ENCODE peak calls at places on chromosomes 3 and 15, in seven cellular contexts. A, O, L, P, C, J and U are unnamed samples.

GRCh38 chr3:177037241-177037640 is 160.0 kb downstream of the TBL1XR1 start:
- DNase-seq in A (no peak), L (no peak), J (no peak), P (no peak), C (no peak), O (no peak), U (no peak)

GRCh38 chr3:69649120-69649519 is 90.1 kb upstream of the MITF start:
- DNase-seq in P (no peak), L (peak), C (no peak), J (no peak), A (no peak), O (no peak), U (no peak)

GRCh38 chr15:26572606-26573350 is 200.1 kb downstream of the GABRB3 start:
- DNase-seq in P (no peak), O (no peak), C (no peak), J (no peak), A (no peak), L (no peak), U (no peak)

GRCh38 chr15:79736435-79737000 is 160.3 kb downstream of the MTHFS start:
- DNase-seq in O (no peak), L (no peak), A (no peak), J (no peak), P (no peak), C (no peak), U (no peak)

GRCh38 chr3:10988003-10988402 is 4.5 kb upstream of the SLC6A1 start:
- DNase-seq in C (no peak), P (no peak), J (no peak), A (no peak), O (no peak), L (no peak), U (no peak)

GRCh38 chr15:55237219-55238130 is 40.7 kb upstream of the RSL24D1 start:
- DNase-seq in J (no peak), A (no peak), C (no peak), O (no peak), P (no peak), L (no peak), U (no peak)

GRCh38 chr3:66236281-66236680 is 15.5 kb downstream of the SLC25A26 start:
- DNase-seq in L (no peak), O (peak), J (no peak), A (no peak), C (no peak), P (no peak), U (no peak)

GRCh38 chr3:126468028-126468891 is 7.4 kb downstream of the ZXDC start:
- DNase-seq in P (no peak), A (peak), C (no peak), L (no peak), O (no peak), J (no peak), U (no peak)

GRCh38 chr3:106261915-106262683 is 393.3 kb upstream of the CBLB start:
- DNase-seq in P (peak), L (peak), J (peak), A (no peak), O (no peak), C (no peak), U (peak)

GRCh38 chr15:37053070-37053653 is 47.2 kb downstream of the MEIS2 start:
- DNase-seq in J (no peak), C (no peak), L (no peak), O (no peak), P (no peak), A (no peak), U (no peak)

GRCh38 chr3:138950006-138950644 is 3.1 kb downstream of the FOXL2NB start:
- DNase-seq in C (no peak), L (peak), A (no peak), P (no peak), J (no peak), O (peak), U (no peak)

GRCh38 chr15:63462053-63462452 is 42.3 kb upstream of the USP3 start:
- DNase-seq in A (no peak), L (no peak), J (no peak), P (no peak), O (no peak), C (no peak), U (no peak)

GRCh38 chr3:175193815-175194518 is 334.8 kb downstream of the NAALADL2 start:
- DNase-seq in L (no peak), C (no peak), J (no peak), P (no peak), O (no peak), A (no peak), U (peak)

GRCh38 chr15:27563765-27564164 is 535.4 kb downstream of the OCA2 start:
- DNase-seq in C (no peak), L (no peak), A (no peak), P (no peak), O (no peak), J (no peak), U (no peak)

GRCh38 chr3:132726341-132726823 is 4.2 kb upstream of the NPHP3 start:
- DNase-seq in A (no peak), C (no peak), L (peak), P (no peak), J (no peak), O (peak), U (no peak)

DNA sequence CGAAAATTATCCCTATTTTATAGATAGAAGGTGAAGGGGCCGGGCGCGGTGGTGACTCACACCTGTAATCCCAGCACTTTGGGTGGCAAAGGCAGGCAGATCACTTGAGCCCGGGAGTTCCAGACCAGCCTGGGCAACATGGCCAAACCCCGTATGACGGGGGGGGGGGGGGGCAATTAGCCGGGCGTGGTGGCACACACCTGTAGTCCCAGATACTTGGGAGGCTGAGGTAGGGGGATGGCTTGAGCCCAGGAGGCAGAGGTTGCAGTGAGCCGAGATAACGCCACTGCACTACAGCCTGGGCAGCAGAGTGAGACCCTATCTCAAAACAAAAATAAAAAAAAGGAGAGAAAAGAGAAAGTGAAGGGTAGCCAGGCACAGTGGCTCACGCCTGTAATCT is 1.4 kb downstream of the AAGAB start:
- DNase-seq in C (no peak), O (no peak), L (no peak), J (no peak), P (no peak), A (no peak), U (no peak)
- H3K4me3 ChIP-seq in C (peak), O (peak), L (peak), J (peak), P (peak), A (peak), U (peak)

GRCh38 chr15:89247441-89247840 is 3.7 kb downstream of the FANCI start:
- DNase-seq in P (no peak), C (no peak), L (no peak), J (no peak), A (no peak), O (no peak), U (no peak)

GRCh38 chr15:89243046-89243690 is 611 bp upstream of the FANCI start:
- DNase-seq in C (peak), O (no peak), L (no peak), A (peak), P (no peak), J (no peak), U (no peak)

GRCh38 chr15:89244512-89244869 is 712 bp downstream of the FANCI start:
- DNase-seq in P (no peak), C (no peak), L (no peak), J (no peak), A (no peak), O (no peak), U (no peak)

GRCh38 chr15:89248584-89248983 is 4.8 kb downstream of the FANCI start:
- DNase-seq in A (no peak), J (no peak), P (no peak), O (no peak), C (no peak), L (no peak), U (no peak)

DNA sequence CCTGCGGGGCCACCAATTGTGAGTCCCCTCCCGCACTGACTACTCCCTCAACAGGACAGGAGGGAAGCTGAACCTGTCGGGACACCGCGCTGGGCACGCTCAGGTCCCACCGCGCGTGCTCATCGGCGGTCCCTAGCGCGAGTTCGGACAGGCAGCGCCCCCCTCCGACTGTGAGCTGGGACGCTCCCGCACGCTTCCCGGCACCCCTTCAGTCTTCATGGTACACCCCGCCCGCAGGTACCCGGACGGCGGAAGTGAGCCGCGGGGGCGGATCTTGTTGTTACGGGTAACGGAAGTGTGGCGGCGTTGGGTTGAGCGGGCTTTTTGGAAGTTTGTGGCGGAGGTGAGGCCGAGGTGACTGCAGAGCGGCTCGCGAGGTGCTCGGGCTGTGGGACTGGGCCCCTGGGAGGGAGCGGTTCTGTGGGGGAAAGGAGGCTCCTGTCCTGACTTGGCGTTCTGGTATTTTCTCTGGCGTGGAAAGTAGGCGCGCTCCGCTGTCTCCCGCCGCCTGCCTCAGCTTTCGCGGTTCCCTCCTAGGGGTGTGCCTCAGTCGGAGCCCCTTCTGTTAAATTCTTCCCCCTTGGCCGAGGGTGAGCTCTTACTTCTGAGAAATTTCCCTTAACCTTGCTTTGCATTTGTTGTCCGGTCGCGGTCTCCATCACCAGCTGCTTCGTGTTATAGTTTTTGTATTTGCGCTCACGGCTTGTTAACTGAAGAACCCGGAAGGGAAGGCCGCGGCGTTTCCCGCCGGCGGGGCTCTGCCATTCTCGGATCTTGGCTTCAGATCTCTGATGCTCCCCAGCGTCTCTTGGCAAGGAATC is at the start of gene FANCI:
- DNase-seq in A (peak), L (peak), C (peak), O (peak), J (peak), P (peak), U (peak)
- TF ChIP-seq CTCF in A (peak), L (peak), C (peak), O (peak), J (peak), P (peak), U (peak)

GRCh38 chr3:64563776-64564175 is 124.0 kb downstream of the ADAMTS9 start:
- DNase-seq in C (no peak), P (no peak), A (no peak), O (peak), J (no peak), L (no peak), U (no peak)
- H3K4me3 ChIP-seq in C (no peak), P (no peak), A (no peak), O (peak), J (no peak), L (no peak), U (no peak)

DNA sequence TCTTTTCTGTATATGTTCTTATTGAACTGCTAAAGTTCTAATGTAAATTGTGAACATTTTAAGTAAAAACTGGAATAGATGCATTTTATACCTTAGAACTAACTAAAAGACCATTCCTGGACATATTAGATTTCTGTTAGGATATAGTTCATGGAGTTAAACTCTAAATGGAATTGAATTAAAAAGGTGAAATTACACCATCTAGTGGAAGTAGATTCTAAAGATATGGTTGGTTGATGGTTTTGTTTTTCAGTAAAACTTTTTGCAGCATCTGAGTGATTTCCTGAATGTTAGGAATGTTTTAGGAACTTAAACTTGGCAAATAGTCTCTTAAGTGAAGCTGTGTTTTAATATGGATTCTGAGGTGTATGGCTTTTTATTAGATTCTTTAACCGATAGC is 96.8 kb downstream of the SLMAP start:
- DNase-seq in J (no peak), A (no peak), C (no peak), L (peak), P (peak), O (no peak), U (no peak)
- TF ChIP-seq CTCF in J (peak), A (peak), C (peak), L (peak), P (peak), O (peak), U (no peak)

DNA sequence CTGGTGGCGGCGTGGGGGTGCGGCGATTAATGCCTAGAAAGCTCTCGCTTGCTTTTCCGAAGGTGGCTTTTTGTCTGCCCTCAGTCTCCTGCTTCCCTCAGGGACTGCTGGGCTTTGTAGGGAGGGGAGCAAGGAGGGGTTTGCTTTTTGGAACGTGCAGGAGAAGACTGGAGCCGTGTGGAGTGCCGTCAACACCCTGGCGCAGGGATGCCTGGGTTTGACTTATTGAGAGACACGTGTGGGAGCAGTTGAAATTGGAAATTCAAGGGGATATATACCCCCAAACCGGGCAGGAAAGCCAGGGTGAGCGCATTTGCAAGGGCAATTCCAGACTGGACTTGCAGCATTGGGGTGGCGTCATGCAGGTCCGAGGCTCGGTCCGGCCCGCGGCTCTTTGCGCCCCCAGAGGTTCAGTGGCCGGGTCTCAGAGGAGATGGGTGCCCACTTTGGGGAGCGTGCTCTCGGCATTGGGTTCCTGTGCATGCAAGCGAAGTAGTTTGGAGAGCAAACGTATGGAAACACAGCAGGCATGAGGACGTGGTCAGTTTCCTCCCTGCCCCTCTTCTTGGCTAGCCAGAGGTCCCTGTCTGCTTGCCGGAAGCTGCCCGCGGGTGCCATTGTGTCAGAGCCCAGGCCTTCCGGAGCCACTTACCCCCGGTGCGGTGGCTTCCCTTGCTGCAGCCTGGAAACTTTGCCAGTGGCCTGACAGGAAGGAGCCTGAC is 2.2 kb downstream of the EPHB1 start:
- DNase-seq in O (peak), L (no peak), J (no peak), C (no peak), P (no peak), A (no peak), U (no peak)
- H3K4me3 ChIP-seq in O (peak), L (peak), J (peak), C (peak), P (peak), A (peak), U (no peak)